ENCODE peak calls at places on chromosomes 13 and 19, in eight cellular contexts. N is H1, Z is A549, I is ovary, D is transverse colon, X is upper lobe of left lung, G is K562, Y is stomach. A is an unnamed sample.

GRCh38 chr13:111076156-111077013 is 38.7 kb upstream of the ARHGEF7 start:
- DNase-seq in N (no peak), Y (no peak), I (no peak), Z (no peak), X (no peak), G (no peak), D (no peak), A (no peak)

GRCh38 chr19:41554902-41555301 is 21.1 kb upstream of the CEACAM21 start:
- DNase-seq in I (no peak), Z (no peak), N (no peak), Y (no peak), D (no peak), G (no peak), X (no peak), A (no peak)

GRCh38 chr13:50810998-50811397 is 32.5 kb downstream of the DLEU7 start:
- DNase-seq in N (no peak), G (no peak), X (no peak), D (no peak), Z (no peak), Y (no peak), I (no peak), A (no peak)

GRCh38 chr13:38008636-38009035 is 139.1 kb upstream of the TRPC4 start:
- DNase-seq in G (no peak), Z (no peak), I (no peak), D (peak), Y (no peak), N (no peak), X (no peak), A (no peak)

GRCh38 chr19:3319643-3320353 is 46.6 kb upstream of the NFIC start:
- DNase-seq in X (no peak), Z (no peak), Y (no peak), D (no peak), G (no peak), N (no peak), I (no peak), A (no peak)

GRCh38 chr13:93298741-93299140 is 72.1 kb downstream of the GPC6 start:
- DNase-seq in N (no peak), D (no peak), G (no peak), I (no peak), Z (no peak), X (no peak), Y (no peak), A (no peak)

GRCh38 chr19:19732579-19733501 is at the start of gene ZNF14:
- DNase-seq in D (peak), X (peak), I (peak), N (peak), G (peak), Z (peak), Y (peak), A (peak)

GRCh38 chr19:11091343-11092153 is 2.3 kb downstream of the LDLR start:
- DNase-seq in Y (peak), D (peak), N (no peak), G (no peak), I (peak), X (peak), Z (peak), A (peak)

GRCh38 chr13:26927511-26927910 is 166.9 kb upstream of the GPR12 start:
- DNase-seq in Y (no peak), G (no peak), Z (no peak), I (no peak), D (no peak), X (no peak), N (no peak), A (no peak)

DNA sequence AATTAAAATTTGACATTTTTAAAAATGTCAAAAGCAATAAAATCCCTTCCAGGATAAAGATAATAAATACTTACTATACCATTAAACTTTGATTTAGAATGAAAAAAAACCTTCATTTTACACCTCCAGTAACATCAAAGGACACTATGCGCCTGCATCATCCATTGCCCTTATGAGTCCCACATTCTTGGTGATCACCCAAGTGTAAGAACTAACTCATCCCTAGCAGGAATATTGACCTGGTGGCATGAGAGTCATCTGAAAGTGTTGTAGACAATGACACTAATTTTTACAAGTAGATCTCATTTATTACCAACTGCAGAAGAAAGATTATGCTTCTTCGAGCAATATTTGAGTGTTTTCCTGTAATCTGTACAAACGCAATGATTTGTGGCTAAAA is 1128.9 kb downstream of the EFNB2 start:
- DNase-seq in I (no peak), D (no peak), Y (no peak), N (no peak), Z (no peak), X (no peak), G (no peak), A (no peak)
- TF ChIP-seq EP300 in I (no peak), D (no peak), Y (no peak), N (no peak), Z (no peak), X (no peak), G (no peak), A (no peak)

DNA sequence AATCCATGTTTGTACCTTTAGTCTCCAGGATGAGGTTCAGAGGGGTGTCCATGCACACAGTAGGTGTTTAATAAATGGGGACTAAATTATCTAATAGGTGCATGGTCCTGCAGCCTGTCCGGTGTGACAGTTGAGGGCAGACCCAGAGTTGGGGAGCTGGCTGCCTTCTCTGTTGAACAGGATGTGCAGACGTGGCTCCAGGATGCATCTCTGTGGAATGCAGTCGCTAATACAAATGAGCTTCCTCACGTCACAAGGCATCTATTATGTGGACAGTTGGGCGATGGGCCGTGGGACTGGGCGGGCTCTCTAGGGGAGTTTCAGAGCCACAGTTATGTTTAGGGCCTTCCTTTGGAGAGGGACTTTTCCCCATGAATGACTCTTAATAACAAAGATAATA is 71.0 kb downstream of the SIPA1L3 start:
- DNase-seq in Z (no peak), N (no peak), Y (no peak), I (no peak), G (no peak), X (no peak), D (no peak), A (no peak)
- H3K27ac ChIP-seq in Z (no peak), N (no peak), Y (peak), I (no peak), G (no peak), X (no peak), D (no peak), A (peak)

GRCh38 chr13:20799726-20800416 is 26.1 kb upstream of the EEF1AKMT1 start:
- DNase-seq in I (no peak), G (no peak), Y (no peak), D (no peak), Z (no peak), N (no peak), X (no peak), A (no peak)

GRCh38 chr13:20801704-20802103 is 27.9 kb upstream of the EEF1AKMT1 start:
- DNase-seq in G (peak), Y (no peak), X (no peak), D (no peak), N (no peak), I (no peak), Z (no peak), A (no peak)

GRCh38 chr13:20798027-20798426 is 24.3 kb upstream of the EEF1AKMT1 start:
- DNase-seq in X (no peak), Z (no peak), G (no peak), Y (no peak), N (no peak), I (no peak), D (no peak), A (no peak)

DNA sequence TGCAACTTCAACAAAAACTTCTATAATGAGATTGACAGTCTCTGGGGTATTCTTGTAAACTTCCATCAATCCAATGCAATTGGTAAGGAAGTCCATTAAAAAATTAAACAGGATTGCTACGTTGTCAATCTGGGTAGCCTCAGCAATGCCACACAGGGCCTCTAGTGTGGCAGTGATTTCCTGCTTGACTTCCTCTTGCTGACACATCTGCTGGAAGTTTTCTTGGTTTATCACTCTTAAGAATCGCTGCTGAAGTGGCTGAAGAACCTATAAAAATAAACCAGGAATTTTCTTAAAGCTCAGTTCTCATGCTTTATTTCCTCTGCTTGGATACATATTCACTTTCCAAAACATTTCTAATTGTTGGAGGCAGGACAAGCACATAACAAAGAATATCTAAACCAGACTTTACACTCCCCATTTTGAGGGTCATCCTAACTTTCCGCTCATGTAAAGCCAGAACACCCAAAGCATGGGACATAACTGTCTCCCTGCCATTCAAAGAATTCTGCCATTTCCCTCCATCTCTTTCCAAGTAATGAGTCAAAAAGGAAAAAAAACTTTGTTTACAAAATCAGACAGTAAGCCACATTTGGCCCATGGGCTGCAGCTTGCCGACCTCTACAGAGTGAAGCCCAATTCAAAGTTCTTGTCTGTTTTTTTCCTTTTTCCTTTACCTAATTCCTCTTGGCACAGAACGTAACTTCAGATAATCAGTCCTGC is 23.2 kb upstream of the EEF1AKMT1 start:
- DNase-seq in D (no peak), X (no peak), Z (no peak), Y (no peak), I (no peak), G (no peak), N (no peak), A (no peak)
- TF ChIP-seq EP300 in D (no peak), X (no peak), Z (no peak), Y (no peak), I (no peak), G (no peak), N (no peak), A (no peak)

GRCh38 chr19:749811-750210 is 1.1 kb upstream of the MISP start:
- DNase-seq in Z (no peak), N (no peak), Y (no peak), X (no peak), D (no peak), G (no peak), I (no peak), A (no peak)
- H3K27ac ChIP-seq in Z (peak), N (no peak), Y (no peak), X (no peak), D (peak), G (no peak), I (peak), A (no peak)

GRCh38 chr19:5827342-5827890 is 12.1 kb downstream of the FUT6 start:
- DNase-seq in D (no peak), G (no peak), X (no peak), N (no peak), I (no peak), Y (no peak), Z (no peak), A (no peak)
- TF ChIP-seq EP300 in D (no peak), G (no peak), X (no peak), N (no peak), I (no peak), Y (no peak), Z (no peak), A (no peak)

DNA sequence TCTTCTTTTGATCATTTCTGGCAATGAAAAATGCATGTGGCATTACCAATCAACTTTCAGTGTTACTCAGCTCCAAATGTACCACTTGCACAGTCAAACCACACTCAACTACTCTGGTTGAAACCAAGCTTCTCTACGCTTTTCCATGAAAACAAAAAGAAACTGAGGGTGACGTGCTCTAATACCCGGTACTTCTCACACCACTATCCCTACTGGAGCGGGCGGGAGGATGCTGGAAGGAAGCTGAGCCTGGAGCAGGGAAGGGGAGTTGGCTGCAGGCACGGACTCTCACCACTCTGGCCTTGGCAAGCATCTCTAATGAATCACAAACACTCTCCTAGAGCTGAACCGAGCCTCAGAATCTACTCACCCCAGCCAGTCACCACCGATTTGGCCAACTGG is 48.2 kb downstream of the STK24 start:
- DNase-seq in Y (no peak), X (no peak), I (no peak), D (no peak), N (no peak), G (no peak), Z (no peak), A (no peak)
- H3K27ac ChIP-seq in Y (no peak), X (no peak), I (no peak), D (no peak), N (no peak), G (no peak), Z (no peak), A (no peak)

DNA sequence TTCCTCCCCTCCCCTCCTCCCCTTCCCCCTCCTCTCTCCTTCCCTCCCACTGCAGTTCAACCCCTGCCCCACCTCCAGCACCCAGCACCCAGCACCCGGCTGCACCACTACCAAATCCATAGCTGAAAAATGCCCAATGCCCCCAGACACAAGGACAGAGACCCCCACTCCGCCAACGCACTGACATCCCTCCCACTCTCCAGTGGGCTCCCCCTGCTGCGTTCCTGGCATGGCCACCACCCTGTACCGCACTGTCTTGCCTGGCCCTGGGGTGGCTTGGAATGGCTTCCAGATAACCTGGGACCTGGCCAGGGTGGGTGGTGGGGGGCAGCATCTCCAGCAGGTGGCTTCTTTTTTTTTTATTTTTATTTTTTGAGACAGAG is 5.8 kb upstream of the MKNK2 start:
- DNase-seq in G (no peak), D (no peak), Y (no peak), X (peak), N (peak), I (peak), Z (no peak), A (no peak)
- TF ChIP-seq EP300 in G (no peak), D (no peak), Y (no peak), X (no peak), N (no peak), I (no peak), Z (no peak), A (no peak)

GRCh38 chr13:28409648-28410047 is 85.3 kb downstream of the FLT1 start:
- DNase-seq in G (no peak), Y (no peak), N (no peak), X (no peak), I (no peak), D (no peak), Z (no peak), A (no peak)

GRCh38 chr13:28412981-28413380 is 81.9 kb downstream of the FLT1 start:
- DNase-seq in N (no peak), X (peak), G (no peak), Z (no peak), I (no peak), D (no peak), Y (no peak), A (no peak)

GRCh38 chr13:28410096-28410495 is 84.8 kb downstream of the FLT1 start:
- DNase-seq in Y (no peak), I (no peak), N (no peak), Z (no peak), G (peak), D (no peak), X (no peak), A (no peak)

GRCh38 chr13:28413999-28414398 is 80.9 kb downstream of the FLT1 start:
- DNase-seq in N (no peak), Z (no peak), X (no peak), I (no peak), D (no peak), G (no peak), Y (no peak), A (no peak)

DNA sequence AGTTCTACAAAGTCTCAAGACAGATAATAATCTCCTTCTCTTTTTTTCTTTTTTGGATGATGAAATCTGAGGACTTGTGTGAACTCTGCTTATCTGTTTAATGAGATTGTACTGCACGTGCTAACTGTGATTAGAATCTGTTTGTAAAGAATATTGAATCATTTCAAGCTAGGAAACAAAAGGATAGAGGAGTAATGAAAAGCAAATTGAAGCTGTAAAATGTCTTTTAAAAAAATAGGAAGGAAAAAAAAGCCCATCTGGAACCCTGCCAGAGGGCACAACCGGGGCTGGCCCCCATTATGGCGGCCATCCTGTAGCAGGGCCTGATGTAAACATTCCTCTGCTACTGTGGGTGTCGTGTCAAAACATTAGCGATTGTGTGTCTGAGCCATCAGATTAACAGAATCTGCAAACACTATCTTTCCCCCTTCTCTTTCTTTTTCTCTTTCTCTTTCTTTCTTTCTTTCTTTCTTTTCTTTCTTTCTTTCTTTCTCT is 83.0 kb downstream of the FLT1 start:
- DNase-seq in X (no peak), G (peak), Y (no peak), N (no peak), D (no peak), Z (no peak), I (no peak), A (no peak)
- H3K27ac ChIP-seq in X (no peak), G (no peak), Y (no peak), N (no peak), D (no peak), Z (no peak), I (no peak), A (no peak)

GRCh38 chr13:22812793-22813192 is 368.0 kb upstream of the SGCG start:
- DNase-seq in D (peak), I (no peak), N (no peak), Y (peak), X (no peak), G (peak), Z (peak), A (no peak)
- TF ChIP-seq EP300 in D (no peak), I (no peak), N (no peak), Y (no peak), X (no peak), G (no peak), Z (no peak), A (no peak)